ENCODE peak calls at places on chromosomes 2 and 18, in eight cellular contexts. One of them, this sample, is unnamed.

GRCh38 chr2:88329815-88330603 is 122.5 kb downstream of the FOXI3 start:
- DNase-seq in natural killer cell: no peak
- DNase-seq in fibroblast of pulmonary artery: no peak
- DNase-seq in GM10248: peak; percentile 45
- DNase-seq in uterus: no peak
- DNase-seq in progenitor cell of endocrine pancreas: no peak
- DNase-seq in MM.1S: no peak
- DNase-seq in AG04449: no peak
- DNase-seq in this sample: no peak

GRCh38 chr2:232502513-232502900 is 14.9 kb upstream of the ECEL1 start:
- DNase-seq in progenitor cell of endocrine pancreas: no peak
- DNase-seq in MM.1S: no peak
- DNase-seq in GM10248: no peak
- DNase-seq in natural killer cell: no peak
- DNase-seq in AG04449: no peak
- DNase-seq in uterus: no peak
- DNase-seq in fibroblast of pulmonary artery: no peak
- DNase-seq in this sample: no peak

GRCh38 chr18:3411327-3411726 is 38.6 kb upstream of the TGIF1 start:
- DNase-seq in MM.1S: no peak
- DNase-seq in GM10248: no peak
- DNase-seq in AG04449: no peak
- DNase-seq in uterus: no peak
- DNase-seq in natural killer cell: no peak
- DNase-seq in fibroblast of pulmonary artery: no peak
- DNase-seq in progenitor cell of endocrine pancreas: no peak
- DNase-seq in this sample: no peak

GRCh38 chr2:238065447-238065846 is 4.6 kb downstream of the SCLY start:
- DNase-seq in fibroblast of pulmonary artery: no peak
- DNase-seq in MM.1S: no peak
- DNase-seq in uterus: no peak
- DNase-seq in progenitor cell of endocrine pancreas: no peak
- DNase-seq in natural killer cell: no peak
- DNase-seq in AG04449: no peak
- DNase-seq in GM10248: no peak
- DNase-seq in this sample: no peak

GRCh38 chr2:21452678-21453077 is 328.9 kb downstream of the TDRD15 start:
- DNase-seq in uterus: no peak
- DNase-seq in AG04449: no peak
- DNase-seq in fibroblast of pulmonary artery: no peak
- DNase-seq in MM.1S: no peak
- DNase-seq in GM10248: no peak
- DNase-seq in progenitor cell of endocrine pancreas: no peak
- DNase-seq in natural killer cell: no peak
- DNase-seq in this sample: no peak

GRCh38 chr2:174688079-174688478 is 76.2 kb downstream of the CHRNA1 start:
- DNase-seq in fibroblast of pulmonary artery: peak; percentile 71
- DNase-seq in GM10248: no peak
- DNase-seq in uterus: no peak
- DNase-seq in MM.1S: peak; percentile 68
- DNase-seq in AG04449: no peak
- DNase-seq in progenitor cell of endocrine pancreas: no peak
- DNase-seq in natural killer cell: no peak
- DNase-seq in this sample: no peak

GRCh38 chr18:35510071-35511010 is 12.6 kb upstream of the INO80C start:
- DNase-seq in uterus: no peak
- DNase-seq in fibroblast of pulmonary artery: no peak
- DNase-seq in GM10248: no peak
- DNase-seq in progenitor cell of endocrine pancreas: no peak
- DNase-seq in AG04449: no peak
- DNase-seq in MM.1S: no peak
- DNase-seq in natural killer cell: no peak
- DNase-seq in this sample: no peak

GRCh38 chr2:128323501-128323931 is 4.8 kb upstream of the HS6ST1 start:
- DNase-seq in MM.1S: no peak
- DNase-seq in natural killer cell: peak; percentile 12
- DNase-seq in uterus: no peak
- DNase-seq in AG04449: no peak
- DNase-seq in fibroblast of pulmonary artery: no peak
- DNase-seq in progenitor cell of endocrine pancreas: peak; percentile 8
- DNase-seq in GM10248: no peak
- DNase-seq in this sample: peak; percentile 43

GRCh38 chr18:31721596-31721995 is 37.2 kb upstream of the B4GALT6 start:
- DNase-seq in AG04449: no peak
- DNase-seq in GM10248: no peak
- DNase-seq in progenitor cell of endocrine pancreas: no peak
- DNase-seq in fibroblast of pulmonary artery: peak; percentile 73
- DNase-seq in MM.1S: no peak
- DNase-seq in uterus: no peak
- DNase-seq in natural killer cell: no peak
- DNase-seq in this sample: no peak

GRCh38 chr2:236972491-236973379 is 113.0 kb upstream of the COPS8 start:
- DNase-seq in progenitor cell of endocrine pancreas: no peak
- DNase-seq in MM.1S: no peak
- DNase-seq in GM10248: no peak
- DNase-seq in uterus: no peak
- DNase-seq in AG04449: peak; percentile 10
- DNase-seq in natural killer cell: no peak
- DNase-seq in fibroblast of pulmonary artery: peak; percentile 31
- DNase-seq in this sample: peak; percentile 57

GRCh38 chr18:8366656-8367055 is 242.6 kb upstream of the RAB12 start:
- DNase-seq in fibroblast of pulmonary artery: no peak
- DNase-seq in natural killer cell: no peak
- DNase-seq in uterus: no peak
- DNase-seq in AG04449: no peak
- DNase-seq in progenitor cell of endocrine pancreas: no peak
- DNase-seq in GM10248: no peak
- DNase-seq in MM.1S: no peak
- DNase-seq in this sample: no peak

GRCh38 chr2:200130762-200131166 is 175.4 kb downstream of the MAIP1 start:
- DNase-seq in fibroblast of pulmonary artery: no peak
- DNase-seq in natural killer cell: no peak
- DNase-seq in GM10248: no peak
- DNase-seq in uterus: no peak
- DNase-seq in progenitor cell of endocrine pancreas: no peak
- DNase-seq in MM.1S: no peak
- DNase-seq in AG04449: no peak
- DNase-seq in this sample: no peak

GRCh38 chr2:69036926-69037325 is 23.9 kb downstream of the ANTXR1 start:
- DNase-seq in fibroblast of pulmonary artery: no peak
- DNase-seq in progenitor cell of endocrine pancreas: no peak
- DNase-seq in AG04449: peak; percentile 62
- DNase-seq in uterus: no peak
- DNase-seq in GM10248: no peak
- DNase-seq in natural killer cell: no peak
- DNase-seq in MM.1S: no peak
- DNase-seq in this sample: no peak

GRCh38 chr2:117058366-117058765 is 756.1 kb upstream of the DDX18 start:
- DNase-seq in AG04449: no peak
- DNase-seq in natural killer cell: no peak
- DNase-seq in MM.1S: peak; percentile 71
- DNase-seq in GM10248: peak; percentile 15
- DNase-seq in uterus: no peak
- DNase-seq in fibroblast of pulmonary artery: no peak
- DNase-seq in progenitor cell of endocrine pancreas: no peak
- DNase-seq in this sample: no peak

GRCh38 chr2:233399306-233400225 is 45.3 kb downstream of the DGKD start:
- DNase-seq in GM10248: no peak
- DNase-seq in progenitor cell of endocrine pancreas: no peak
- DNase-seq in MM.1S: no peak
- DNase-seq in uterus: no peak
- DNase-seq in natural killer cell: no peak
- DNase-seq in AG04449: no peak
- DNase-seq in fibroblast of pulmonary artery: no peak
- DNase-seq in this sample: no peak

GRCh38 chr2:86082768-86083167 is 22.9 kb downstream of the POLR1A start:
- DNase-seq in AG04449: no peak
- DNase-seq in natural killer cell: no peak
- DNase-seq in uterus: no peak
- DNase-seq in MM.1S: no peak
- DNase-seq in progenitor cell of endocrine pancreas: no peak
- DNase-seq in fibroblast of pulmonary artery: no peak
- DNase-seq in GM10248: no peak
- DNase-seq in this sample: no peak

GRCh38 chr2:86079981-86080911 is 25.4 kb downstream of the POLR1A start:
- DNase-seq in progenitor cell of endocrine pancreas: peak; percentile 60
- DNase-seq in GM10248: peak; percentile 75
- DNase-seq in uterus: peak; percentile 75
- DNase-seq in natural killer cell: peak; percentile 82
- DNase-seq in fibroblast of pulmonary artery: peak; percentile 79
- DNase-seq in AG04449: no peak
- DNase-seq in MM.1S: peak; percentile 94
- DNase-seq in this sample: peak; percentile 86

GRCh38 chr2:86081724-86082123 is 24.0 kb downstream of the POLR1A start:
- DNase-seq in natural killer cell: no peak
- DNase-seq in uterus: no peak
- DNase-seq in MM.1S: no peak
- DNase-seq in GM10248: no peak
- DNase-seq in progenitor cell of endocrine pancreas: no peak
- DNase-seq in AG04449: no peak
- DNase-seq in fibroblast of pulmonary artery: no peak
- DNase-seq in this sample: no peak

GRCh38 chr2:86074811-86075210 is 30.9 kb downstream of the POLR1A start:
- DNase-seq in natural killer cell: no peak
- DNase-seq in progenitor cell of endocrine pancreas: no peak
- DNase-seq in MM.1S: no peak
- DNase-seq in AG04449: no peak
- DNase-seq in fibroblast of pulmonary artery: no peak
- DNase-seq in GM10248: no peak
- DNase-seq in uterus: no peak
- DNase-seq in this sample: no peak

DNA sequence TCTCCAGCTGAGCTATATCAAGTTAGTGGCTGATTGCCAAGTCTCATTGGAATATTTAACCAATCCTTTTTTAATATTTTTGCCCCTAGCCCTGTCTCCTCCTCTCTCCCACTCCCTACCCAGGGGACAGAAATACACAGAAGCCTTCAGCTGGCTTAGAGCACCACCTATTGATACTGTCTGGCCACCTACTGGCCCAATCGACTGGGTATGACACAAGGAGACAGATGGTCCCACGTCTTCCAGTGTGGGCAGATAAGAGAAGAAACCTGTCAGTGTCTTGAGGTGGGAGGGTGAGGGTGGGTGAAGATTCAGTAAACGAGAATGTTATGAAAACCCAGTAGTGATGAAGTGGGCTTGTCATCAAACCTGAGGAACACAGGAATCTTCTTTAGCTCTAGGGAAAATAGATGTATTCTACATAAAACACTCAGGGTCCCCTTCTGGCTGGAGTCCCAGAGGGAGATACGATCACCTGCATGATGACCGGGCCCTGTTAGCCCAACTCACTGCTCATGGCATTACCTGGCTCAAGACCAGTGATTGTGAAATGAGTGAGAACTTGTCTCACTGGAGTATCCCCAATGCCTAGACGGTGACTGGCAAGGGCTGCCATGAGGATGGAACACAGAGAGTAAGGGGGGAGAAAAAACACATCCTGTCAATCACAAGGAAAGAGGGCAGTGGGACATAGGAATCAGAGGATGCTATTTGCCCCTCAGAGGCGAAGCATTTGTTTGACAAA is 26.7 kb downstream of the POLR1A start:
- DNase-seq in GM10248: no peak
- DNase-seq in natural killer cell: no peak
- DNase-seq in MM.1S: peak; percentile 82
- DNase-seq in fibroblast of pulmonary artery: peak; percentile 80
- DNase-seq in uterus: peak; percentile 51
- DNase-seq in progenitor cell of endocrine pancreas: no peak
- DNase-seq in AG04449: no peak
- DNase-seq in this sample: no peak
- TF ChIP-seq CTCF in GM10248: peak; percentile 71
- TF ChIP-seq CTCF in natural killer cell: peak; percentile 67
- TF ChIP-seq CTCF in MM.1S: peak; percentile 87
- TF ChIP-seq CTCF in fibroblast of pulmonary artery: peak; percentile 87
- TF ChIP-seq CTCF in uterus: peak; percentile 89
- TF ChIP-seq CTCF in progenitor cell of endocrine pancreas: peak; percentile 50
- TF ChIP-seq CTCF in AG04449: peak; percentile 75
- TF ChIP-seq CTCF in this sample: peak; percentile 61

GRCh38 chr2:121008978-121009377 is 273.3 kb downstream of the GLI2 start:
- DNase-seq in GM10248: no peak
- DNase-seq in uterus: no peak
- DNase-seq in natural killer cell: no peak
- DNase-seq in progenitor cell of endocrine pancreas: no peak
- DNase-seq in fibroblast of pulmonary artery: no peak
- DNase-seq in MM.1S: no peak
- DNase-seq in AG04449: no peak
- DNase-seq in this sample: no peak
- TF ChIP-seq CTCF in GM10248: no peak
- TF ChIP-seq CTCF in uterus: no peak
- TF ChIP-seq CTCF in natural killer cell: no peak
- TF ChIP-seq CTCF in progenitor cell of endocrine pancreas: peak; percentile 35
- TF ChIP-seq CTCF in fibroblast of pulmonary artery: peak; percentile 37
- TF ChIP-seq CTCF in MM.1S: no peak
- TF ChIP-seq CTCF in AG04449: peak; percentile 18
- TF ChIP-seq CTCF in this sample: no peak

GRCh38 chr2:24792874-24793751 is at the start of the genes CENPO and PTRHD1:
- DNase-seq in natural killer cell: peak; percentile 93
- DNase-seq in uterus: peak; percentile 95
- DNase-seq in progenitor cell of endocrine pancreas: peak; percentile 91
- DNase-seq in MM.1S: peak; percentile 97
- DNase-seq in fibroblast of pulmonary artery: peak; percentile 97
- DNase-seq in GM10248: peak; percentile 97
- DNase-seq in AG04449: peak; percentile 77
- DNase-seq in this sample: peak; percentile 96
- TF ChIP-seq CTCF in natural killer cell: peak; percentile 52
- TF ChIP-seq CTCF in uterus: peak; percentile 62
- TF ChIP-seq CTCF in progenitor cell of endocrine pancreas: peak; percentile 78
- TF ChIP-seq CTCF in MM.1S: peak; percentile 50
- TF ChIP-seq CTCF in fibroblast of pulmonary artery: peak; percentile 68
- TF ChIP-seq CTCF in GM10248: no peak
- TF ChIP-seq CTCF in AG04449: peak; percentile 76
- TF ChIP-seq CTCF in this sample: peak; percentile 52

DNA sequence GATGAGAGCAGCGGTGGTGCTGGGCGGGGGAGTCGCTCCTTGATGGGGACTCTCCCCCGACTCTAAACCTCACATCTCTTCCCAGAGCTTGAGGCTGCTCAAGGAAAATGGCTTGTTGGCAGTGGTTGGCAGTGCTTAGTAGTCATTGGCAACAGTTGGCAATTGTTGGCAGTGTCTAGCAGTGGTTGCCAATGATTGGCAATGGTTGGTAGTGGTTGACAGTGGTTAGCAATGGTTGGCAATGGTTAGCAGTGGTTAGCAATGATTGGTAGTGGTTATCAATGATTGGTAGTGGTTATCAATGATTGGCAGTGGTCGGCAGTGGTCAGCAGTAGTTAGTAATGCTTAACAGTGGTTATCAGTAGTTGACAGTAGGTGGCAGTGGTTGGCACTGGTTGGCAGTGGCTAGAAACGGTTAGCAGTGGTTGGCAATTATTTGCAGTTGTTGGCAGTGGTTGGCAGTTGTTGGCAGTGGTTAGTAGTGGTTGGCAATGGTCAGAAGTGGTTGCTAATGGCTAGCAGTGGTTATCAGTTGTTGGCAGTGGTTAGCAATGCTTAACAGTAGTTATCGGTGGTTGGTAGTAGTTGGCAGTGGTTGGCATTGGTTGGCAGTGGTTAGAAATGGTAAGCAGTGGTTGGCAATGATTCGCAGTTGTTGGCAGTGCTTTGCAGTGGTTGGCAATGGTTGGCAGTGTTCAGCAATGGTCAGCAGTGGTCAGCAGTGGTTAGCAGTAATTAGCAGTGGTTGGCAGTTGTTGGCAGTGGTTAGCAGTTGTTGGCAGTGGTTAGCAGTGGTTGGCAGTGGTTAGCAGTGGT is 85.4 kb upstream of the OTOS start:
- DNase-seq in uterus: no peak
- DNase-seq in progenitor cell of endocrine pancreas: peak; percentile 3
- DNase-seq in fibroblast of pulmonary artery: no peak
- DNase-seq in MM.1S: no peak
- DNase-seq in AG04449: no peak
- DNase-seq in natural killer cell: peak; percentile 6
- DNase-seq in GM10248: no peak
- DNase-seq in this sample: no peak
- TF ChIP-seq CTCF in uterus: no peak
- TF ChIP-seq CTCF in progenitor cell of endocrine pancreas: no peak
- TF ChIP-seq CTCF in fibroblast of pulmonary artery: peak; percentile 0
- TF ChIP-seq CTCF in MM.1S: peak; percentile 43
- TF ChIP-seq CTCF in AG04449: no peak
- TF ChIP-seq CTCF in natural killer cell: no peak
- TF ChIP-seq CTCF in GM10248: no peak
- TF ChIP-seq CTCF in this sample: no peak

This sample was measured in CD14-positive monocyte.